ENCODE peak calls at places on chromosomes 1 and 21, in six cellular contexts. One of them, this sample, is unnamed.

GRCh38 chr1:14850563-14850962 is 252.1 kb downstream of the KAZN start:
- DNase-seq in left ventricle myocardium inferior: no peak
- DNase-seq in posterior cingulate gyrus: no peak
- DNase-seq in A172: peak
- DNase-seq in stimulated activated CD8-positive, alpha-beta memory T cell treated with anti-CD3 and anti-CD28 coated beads, Interleukin-4, amount 100 ng/mL, for 1 hour: no peak
- DNase-seq in COLO829: no peak
- DNase-seq in this sample: no peak

GRCh38 chr21:35408401-35408800 is 359.3 kb upstream of the RUNX1 start:
- DNase-seq in COLO829: no peak
- DNase-seq in left ventricle myocardium inferior: no peak
- DNase-seq in stimulated activated CD8-positive, alpha-beta memory T cell treated with anti-CD3 and anti-CD28 coated beads, Interleukin-4, amount 100 ng/mL, for 1 hour: no peak
- DNase-seq in posterior cingulate gyrus: no peak
- DNase-seq in A172: peak
- DNase-seq in this sample: no peak

GRCh38 chr1:155322571-155322952 is 1.9 kb downstream of the RUSC1 start:
- DNase-seq in left ventricle myocardium inferior: no peak
- DNase-seq in A172: peak
- DNase-seq in stimulated activated CD8-positive, alpha-beta memory T cell treated with anti-CD3 and anti-CD28 coated beads, Interleukin-4, amount 100 ng/mL, for 1 hour: no peak
- DNase-seq in posterior cingulate gyrus: no peak
- DNase-seq in COLO829: no peak
- DNase-seq in this sample: no peak

GRCh38 chr21:45256912-45257672 is 30.6 kb downstream of the POFUT2 start:
- DNase-seq in stimulated activated CD8-positive, alpha-beta memory T cell treated with anti-CD3 and anti-CD28 coated beads, Interleukin-4, amount 100 ng/mL, for 1 hour: no peak
- DNase-seq in A172: no peak
- DNase-seq in posterior cingulate gyrus: no peak
- DNase-seq in COLO829: no peak
- DNase-seq in left ventricle myocardium inferior: no peak
- DNase-seq in this sample: no peak

GRCh38 chr1:158445371-158445770 is 16.3 kb upstream of the OR10K1 start:
- DNase-seq in stimulated activated CD8-positive, alpha-beta memory T cell treated with anti-CD3 and anti-CD28 coated beads, Interleukin-4, amount 100 ng/mL, for 1 hour: no peak
- DNase-seq in posterior cingulate gyrus: no peak
- DNase-seq in COLO829: no peak
- DNase-seq in left ventricle myocardium inferior: no peak
- DNase-seq in A172: no peak
- DNase-seq in this sample: no peak

GRCh38 chr21:38273745-38274544 is 17.2 kb downstream of the KCNJ15 start:
- DNase-seq in A172: no peak
- DNase-seq in COLO829: no peak
- DNase-seq in stimulated activated CD8-positive, alpha-beta memory T cell treated with anti-CD3 and anti-CD28 coated beads, Interleukin-4, amount 100 ng/mL, for 1 hour: no peak
- DNase-seq in left ventricle myocardium inferior: no peak
- DNase-seq in posterior cingulate gyrus: no peak
- DNase-seq in this sample: no peak

GRCh38 chr1:12475158-12475934 is 142.7 kb downstream of the DHRS3 start:
- DNase-seq in stimulated activated CD8-positive, alpha-beta memory T cell treated with anti-CD3 and anti-CD28 coated beads, Interleukin-4, amount 100 ng/mL, for 1 hour: no peak
- DNase-seq in posterior cingulate gyrus: no peak
- DNase-seq in left ventricle myocardium inferior: no peak
- DNase-seq in A172: no peak
- DNase-seq in COLO829: no peak
- DNase-seq in this sample: no peak

GRCh38 chr1:67572594-67573221 is 112.3 kb upstream of the GADD45A start:
- DNase-seq in posterior cingulate gyrus: no peak
- DNase-seq in A172: no peak
- DNase-seq in COLO829: no peak
- DNase-seq in left ventricle myocardium inferior: peak
- DNase-seq in stimulated activated CD8-positive, alpha-beta memory T cell treated with anti-CD3 and anti-CD28 coated beads, Interleukin-4, amount 100 ng/mL, for 1 hour: no peak
- DNase-seq in this sample: no peak

GRCh38 chr1:64469121-64469520 is 808 bp upstream of the CACHD1 start:
- DNase-seq in COLO829: no peak
- DNase-seq in posterior cingulate gyrus: no peak
- DNase-seq in A172: no peak
- DNase-seq in stimulated activated CD8-positive, alpha-beta memory T cell treated with anti-CD3 and anti-CD28 coated beads, Interleukin-4, amount 100 ng/mL, for 1 hour: no peak
- DNase-seq in left ventricle myocardium inferior: no peak
- DNase-seq in this sample: no peak

GRCh38 chr1:179079113-179079761 is 2.6 kb upstream of the TOR3A start:
- DNase-seq in posterior cingulate gyrus: no peak
- DNase-seq in stimulated activated CD8-positive, alpha-beta memory T cell treated with anti-CD3 and anti-CD28 coated beads, Interleukin-4, amount 100 ng/mL, for 1 hour: no peak
- DNase-seq in A172: peak
- DNase-seq in COLO829: peak
- DNase-seq in left ventricle myocardium inferior: no peak
- DNase-seq in this sample: peak

GRCh38 chr1:156900019-156900718 is 6.7 kb downstream of the PEAR1 start:
- DNase-seq in left ventricle myocardium inferior: no peak
- DNase-seq in A172: no peak
- DNase-seq in COLO829: no peak
- DNase-seq in posterior cingulate gyrus: no peak
- DNase-seq in stimulated activated CD8-positive, alpha-beta memory T cell treated with anti-CD3 and anti-CD28 coated beads, Interleukin-4, amount 100 ng/mL, for 1 hour: no peak
- DNase-seq in this sample: no peak

GRCh38 chr1:16442273-16442672 is 1.7 kb downstream of the NECAP2 start:
- DNase-seq in stimulated activated CD8-positive, alpha-beta memory T cell treated with anti-CD3 and anti-CD28 coated beads, Interleukin-4, amount 100 ng/mL, for 1 hour: no peak
- DNase-seq in A172: no peak
- DNase-seq in left ventricle myocardium inferior: no peak
- DNase-seq in COLO829: no peak
- DNase-seq in posterior cingulate gyrus: no peak
- DNase-seq in this sample: no peak

GRCh38 chr1:247904122-247904521 is 8.7 kb downstream of the OR2W3 start:
- DNase-seq in A172: no peak
- DNase-seq in left ventricle myocardium inferior: no peak
- DNase-seq in COLO829: no peak
- DNase-seq in stimulated activated CD8-positive, alpha-beta memory T cell treated with anti-CD3 and anti-CD28 coated beads, Interleukin-4, amount 100 ng/mL, for 1 hour: no peak
- DNase-seq in posterior cingulate gyrus: no peak
- DNase-seq in this sample: no peak

GRCh38 chr1:201038537-201038936 is 15.0 kb upstream of the KIF21B start:
- DNase-seq in posterior cingulate gyrus: no peak
- DNase-seq in A172: no peak
- DNase-seq in stimulated activated CD8-positive, alpha-beta memory T cell treated with anti-CD3 and anti-CD28 coated beads, Interleukin-4, amount 100 ng/mL, for 1 hour: no peak
- DNase-seq in COLO829: no peak
- DNase-seq in left ventricle myocardium inferior: no peak
- DNase-seq in this sample: no peak

GRCh38 chr1:70587803-70588465 is 176.9 kb downstream of the CTH start:
- DNase-seq in left ventricle myocardium inferior: no peak
- DNase-seq in stimulated activated CD8-positive, alpha-beta memory T cell treated with anti-CD3 and anti-CD28 coated beads, Interleukin-4, amount 100 ng/mL, for 1 hour: no peak
- DNase-seq in COLO829: no peak
- DNase-seq in A172: no peak
- DNase-seq in posterior cingulate gyrus: no peak
- DNase-seq in this sample: no peak

GRCh38 chr1:85343612-85344255 is 67.3 kb upstream of the BCL10 start:
- DNase-seq in A172: peak
- DNase-seq in stimulated activated CD8-positive, alpha-beta memory T cell treated with anti-CD3 and anti-CD28 coated beads, Interleukin-4, amount 100 ng/mL, for 1 hour: no peak
- DNase-seq in left ventricle myocardium inferior: no peak
- DNase-seq in posterior cingulate gyrus: no peak
- DNase-seq in COLO829: peak
- DNase-seq in this sample: peak

GRCh38 chr21:45482899-45483821 is 59.1 kb downstream of the SLC19A1 start:
- DNase-seq in posterior cingulate gyrus: no peak
- DNase-seq in COLO829: no peak
- DNase-seq in stimulated activated CD8-positive, alpha-beta memory T cell treated with anti-CD3 and anti-CD28 coated beads, Interleukin-4, amount 100 ng/mL, for 1 hour: no peak
- DNase-seq in left ventricle myocardium inferior: no peak
- DNase-seq in A172: no peak
- DNase-seq in this sample: no peak

GRCh38 chr1:173005196-173005864 is 45.4 kb downstream of the TNFSF18 start:
- DNase-seq in A172: no peak
- DNase-seq in stimulated activated CD8-positive, alpha-beta memory T cell treated with anti-CD3 and anti-CD28 coated beads, Interleukin-4, amount 100 ng/mL, for 1 hour: no peak
- DNase-seq in left ventricle myocardium inferior: no peak
- DNase-seq in posterior cingulate gyrus: no peak
- DNase-seq in COLO829: peak
- DNase-seq in this sample: peak

GRCh38 chr1:68207129-68207689 is 25.1 kb downstream of the WLS start:
- DNase-seq in posterior cingulate gyrus: no peak
- DNase-seq in stimulated activated CD8-positive, alpha-beta memory T cell treated with anti-CD3 and anti-CD28 coated beads, Interleukin-4, amount 100 ng/mL, for 1 hour: no peak
- DNase-seq in left ventricle myocardium inferior: no peak
- DNase-seq in A172: peak
- DNase-seq in COLO829: no peak
- DNase-seq in this sample: no peak

GRCh38 chr1:235391879-235392278 is 24.7 kb downstream of the TBCE start:
- DNase-seq in A172: no peak
- DNase-seq in posterior cingulate gyrus: no peak
- DNase-seq in stimulated activated CD8-positive, alpha-beta memory T cell treated with anti-CD3 and anti-CD28 coated beads, Interleukin-4, amount 100 ng/mL, for 1 hour: no peak
- DNase-seq in left ventricle myocardium inferior: no peak
- DNase-seq in COLO829: no peak
- DNase-seq in this sample: no peak